ENCODE peak calls at places on chromosomes 12 and 14, in four cellular contexts. S is cardiac fibroblast; O is CD8-positive, alpha-beta T cell; G is kidney epithelial cell. U is an unnamed sample.

GRCh38 chr12:116091579-116091978 is 185.9 kb downstream of the MED13L start:
- DNase-seq in S (no peak), O (no peak), G (no peak), U (peak; percentile 20)

GRCh38 chr14:54699087-54699530 is 132.2 kb downstream of the SAMD4A start:
- DNase-seq in S (no peak), O (no peak), G (peak; percentile 49), U (no peak)

GRCh38 chr14:100438678-100439592 is 115.8 kb downstream of the SLC25A47 start:
- DNase-seq in S (peak; percentile 83), O (peak; percentile 11), G (peak; percentile 93), U (peak; percentile 68)

GRCh38 chr12:52867636-52868035 is 18.8 kb upstream of the KRT78 start:
- DNase-seq in S (no peak), O (peak; percentile 16), G (no peak), U (no peak)

GRCh38 chr14:96920820-96921219 is 123.6 kb downstream of the VRK1 start:
- DNase-seq in S (no peak), O (no peak), G (no peak), U (no peak)

GRCh38 chr12:31589582-31589895 is 1.4 kb downstream of the DENND5B start:
- DNase-seq in S (no peak), O (no peak), G (no peak), U (no peak)

GRCh38 chr12:53844989-53845836 is 93.4 kb upstream of the HOXC13 start:
- DNase-seq in S (peak; percentile 11), O (no peak), G (peak; percentile 18), U (peak; percentile 2)

GRCh38 chr12:79301181-79301580 is 389.6 kb downstream of the PAWR start:
- DNase-seq in S (no peak), O (no peak), G (no peak), U (no peak)

GRCh38 chr14:42113358-42114070 is 506.8 kb downstream of the LRFN5 start:
- DNase-seq in S (no peak), O (no peak), G (no peak), U (no peak)

GRCh38 chr12:15584366-15585041 is 204.7 kb downstream of the EPS8 start:
- DNase-seq in S (peak; percentile 88), O (no peak), G (no peak), U (peak; percentile 89)

GRCh38 chr12:20451759-20452158 is 83.4 kb downstream of the PDE3A start:
- DNase-seq in S (peak; percentile 94), O (no peak), G (peak; percentile 67), U (peak; percentile 77)

DNA sequence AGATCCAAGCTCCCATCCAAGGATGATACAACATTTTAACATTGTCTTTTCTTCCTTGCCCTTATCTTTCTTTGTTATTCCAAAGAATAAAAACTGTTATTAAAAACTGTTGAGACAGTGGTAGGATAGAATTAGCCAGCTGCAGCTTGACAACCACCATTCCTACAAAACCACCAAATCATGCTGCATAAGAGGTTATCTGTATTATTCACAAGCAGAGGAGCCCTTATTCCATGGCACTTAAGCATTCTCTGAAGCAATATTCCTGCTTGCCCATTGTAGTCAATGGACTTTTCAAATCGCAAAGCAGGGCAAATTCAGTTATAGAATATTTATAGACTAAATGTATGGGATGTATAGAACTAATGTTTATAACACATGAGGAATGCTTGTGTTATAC is 3.4 kb downstream of the ABCD2 start:
- DNase-seq in S (no peak), O (no peak), G (no peak), U (no peak)
- H3K4me3 ChIP-seq in S (no peak overlapping the region), O (peak overlapping the region; percentile 41), G (no peak overlapping the region), U (no peak overlapping the region)

DNA sequence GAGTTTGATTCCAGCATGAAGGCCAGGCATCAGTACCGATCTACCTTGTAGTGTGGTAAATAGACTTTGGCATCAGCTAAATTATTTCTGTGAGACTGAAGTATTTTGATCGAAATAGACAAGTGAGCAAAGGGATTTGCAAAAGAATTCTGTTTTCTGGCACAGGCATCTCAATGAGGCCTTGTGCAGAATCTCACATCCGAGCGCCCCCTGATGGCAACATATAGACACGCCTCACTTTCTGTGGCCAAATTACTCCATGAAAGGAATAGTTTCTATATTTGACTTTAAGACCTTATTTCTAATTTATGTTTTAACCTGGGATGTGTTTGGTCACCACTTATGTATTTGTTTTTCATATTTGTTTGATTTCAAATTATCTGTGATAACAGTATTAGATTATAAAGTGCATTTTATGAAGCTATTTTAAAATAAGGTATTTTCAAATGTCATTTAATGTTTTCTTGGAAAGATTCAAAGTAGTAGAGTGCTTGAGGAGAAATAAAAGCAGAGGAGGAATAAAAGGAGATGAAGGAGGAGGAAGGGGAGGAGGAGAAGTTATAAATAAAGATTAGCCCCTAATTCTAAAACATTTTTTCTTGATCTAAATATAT is 731.9 kb downstream of the NRXN3 start:
- DNase-seq in S (peak; percentile 62), O (no peak), G (no peak), U (peak; percentile 58)
- TF ChIP-seq CTCF in S (peak; percentile 74), O (no peak), G (peak; percentile 77), U (peak; percentile 73)

GRCh38 chr12:114690267-114691135 is 6.5 kb upstream of the TBX3 start:
- DNase-seq in S (no peak), O (no peak), G (no peak), U (no peak)
- H3K4me3 ChIP-seq in S (no peak overlapping the region), O (no peak overlapping the region), G (no peak overlapping the region), U (no peak overlapping the region)

GRCh38 chr12:55142896-55143870 is 17.0 kb downstream of the OR9K2 start:
- DNase-seq in S (peak; percentile 65), O (peak; percentile 9), G (peak; percentile 16), U (peak; percentile 56)
- TF ChIP-seq CTCF in S (peak; percentile 75), O (peak; percentile 81), G (peak; percentile 81), U (peak; percentile 81)

U was measured in fibroblast of pulmonary artery.